ENCODE peak calls at places on chromosomes 7 and 10, in nine cellular contexts. One of them, this sample, is unnamed.

GRCh38 chr7:44473295-44473694 is 17.2 kb downstream of the NUDCD3 start:
- DNase-seq in hepatocyte: peak
- DNase-seq in SK-N-SH: no peak
- DNase-seq in OCI-LY7: no peak
- DNase-seq in GM23248: peak
- DNase-seq in PC-3: peak
- DNase-seq in GM23338: no peak
- DNase-seq in HCT116: no peak
- DNase-seq in MM.1S: no peak
- DNase-seq in this sample: no peak

GRCh38 chr7:142554555-142555532 is 194.4 kb upstream of the PRSS1 start:
- DNase-seq in hepatocyte: no peak
- DNase-seq in SK-N-SH: no peak
- DNase-seq in OCI-LY7: no peak
- DNase-seq in GM23248: peak
- DNase-seq in PC-3: no peak
- DNase-seq in GM23338: no peak
- DNase-seq in HCT116: no peak
- DNase-seq in MM.1S: no peak
- DNase-seq in this sample: no peak

GRCh38 chr10:133458710-133459453 is 5.1 kb downstream of the SCART1 start:
- DNase-seq in hepatocyte: no peak
- DNase-seq in SK-N-SH: no peak
- DNase-seq in OCI-LY7: no peak
- DNase-seq in GM23248: peak
- DNase-seq in PC-3: no peak
- DNase-seq in GM23338: no peak
- DNase-seq in HCT116: no peak
- DNase-seq in MM.1S: no peak
- DNase-seq in this sample: no peak

GRCh38 chr7:43942997-43943701 is 16.9 kb downstream of the UBE2D4 start:
- DNase-seq in hepatocyte: peak
- DNase-seq in SK-N-SH: no peak
- DNase-seq in OCI-LY7: no peak
- DNase-seq in GM23248: peak
- DNase-seq in PC-3: peak
- DNase-seq in GM23338: peak
- DNase-seq in HCT116: no peak
- DNase-seq in MM.1S: no peak
- DNase-seq in this sample: peak

GRCh38 chr10:132554991-132555647 is 17.5 kb downstream of the INPP5A start:
- DNase-seq in hepatocyte: no peak
- DNase-seq in SK-N-SH: no peak
- DNase-seq in OCI-LY7: peak
- DNase-seq in GM23248: no peak
- DNase-seq in PC-3: no peak
- DNase-seq in GM23338: no peak
- DNase-seq in HCT116: no peak
- DNase-seq in MM.1S: no peak
- DNase-seq in this sample: no peak

GRCh38 chr7:90816511-90817142 is 220.5 kb downstream of the CDK14 start:
- DNase-seq in hepatocyte: peak
- DNase-seq in SK-N-SH: peak
- DNase-seq in OCI-LY7: no peak
- DNase-seq in GM23248: peak
- DNase-seq in PC-3: peak
- DNase-seq in GM23338: no peak
- DNase-seq in HCT116: peak
- DNase-seq in MM.1S: peak
- DNase-seq in this sample: no peak

GRCh38 chr10:78944658-78945333 is 124.0 kb upstream of the ZMIZ1 start:
- DNase-seq in hepatocyte: peak
- DNase-seq in SK-N-SH: no peak
- DNase-seq in OCI-LY7: no peak
- DNase-seq in GM23248: peak
- DNase-seq in PC-3: peak
- DNase-seq in GM23338: no peak
- DNase-seq in HCT116: no peak
- DNase-seq in MM.1S: no peak
- DNase-seq in this sample: no peak

GRCh38 chr10:109678857-109679256 is 244.5 kb downstream of the XPNPEP1 start:
- DNase-seq in hepatocyte: no peak
- DNase-seq in SK-N-SH: no peak
- DNase-seq in OCI-LY7: no peak
- DNase-seq in GM23248: no peak
- DNase-seq in PC-3: no peak
- DNase-seq in GM23338: no peak
- DNase-seq in HCT116: no peak
- DNase-seq in MM.1S: no peak
- DNase-seq in this sample: no peak

GRCh38 chr7:150983893-150984368 is 5.8 kb upstream of the KCNH2 start:
- DNase-seq in hepatocyte: peak
- DNase-seq in SK-N-SH: no peak
- DNase-seq in OCI-LY7: peak
- DNase-seq in GM23248: peak
- DNase-seq in PC-3: peak
- DNase-seq in GM23338: peak
- DNase-seq in HCT116: no peak
- DNase-seq in MM.1S: peak
- DNase-seq in this sample: peak

GRCh38 chr10:74079914-74080590 is 70.6 kb downstream of the AP3M1 start:
- DNase-seq in hepatocyte: no peak
- DNase-seq in SK-N-SH: no peak
- DNase-seq in OCI-LY7: no peak
- DNase-seq in GM23248: peak
- DNase-seq in PC-3: peak
- DNase-seq in GM23338: peak
- DNase-seq in HCT116: peak
- DNase-seq in MM.1S: no peak
- DNase-seq in this sample: no peak

GRCh38 chr10:100969175-100970075 is at the start of gene SEMA4G:
- DNase-seq in hepatocyte: peak
- DNase-seq in SK-N-SH: peak
- DNase-seq in OCI-LY7: peak
- DNase-seq in GM23248: peak
- DNase-seq in PC-3: peak
- DNase-seq in GM23338: peak
- DNase-seq in HCT116: peak
- DNase-seq in MM.1S: peak
- DNase-seq in this sample: peak

GRCh38 chr7:44318296-44318695 is 7.1 kb downstream of the CAMK2B start:
- DNase-seq in hepatocyte: no peak
- DNase-seq in SK-N-SH: no peak
- DNase-seq in OCI-LY7: no peak
- DNase-seq in GM23248: no peak
- DNase-seq in PC-3: no peak
- DNase-seq in GM23338: no peak
- DNase-seq in HCT116: no peak
- DNase-seq in MM.1S: no peak
- DNase-seq in this sample: no peak

DNA sequence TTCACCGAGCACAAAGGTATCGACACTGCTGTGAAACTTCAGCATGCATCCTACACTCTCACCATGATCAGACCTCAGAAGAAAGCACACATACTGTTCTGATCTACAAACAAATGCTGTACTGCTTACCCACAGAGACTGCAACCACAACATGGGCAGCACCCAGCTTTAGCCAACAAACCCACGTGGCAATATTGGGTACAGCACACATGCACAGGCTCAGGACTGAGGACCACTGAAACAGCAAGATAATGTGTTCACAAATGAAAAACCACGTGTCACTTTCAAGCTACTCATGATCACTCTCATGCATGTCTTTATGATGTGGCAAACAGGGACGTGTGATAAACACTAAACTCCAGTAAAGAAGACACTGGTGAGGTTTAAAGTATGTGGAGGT is 119.3 kb upstream of the PTN start:
- DNase-seq in hepatocyte: no peak
- DNase-seq in SK-N-SH: no peak
- DNase-seq in OCI-LY7: no peak
- DNase-seq in GM23248: peak
- DNase-seq in PC-3: no peak
- DNase-seq in GM23338: no peak
- DNase-seq in HCT116: no peak
- DNase-seq in MM.1S: no peak
- DNase-seq in this sample: no peak
- H3K4me2 ChIP-seq in hepatocyte: no peak
- H3K4me2 ChIP-seq in SK-N-SH: peak
- H3K4me2 ChIP-seq in OCI-LY7: no peak
- H3K4me2 ChIP-seq in GM23248: peak
- H3K4me2 ChIP-seq in PC-3: no peak
- H3K4me2 ChIP-seq in GM23338: no peak
- H3K4me2 ChIP-seq in HCT116: no peak
- H3K4me2 ChIP-seq in MM.1S: no peak
- H3K4me2 ChIP-seq in this sample: no peak

GRCh38 chr7:32802305-32802910 is 89.2 kb downstream of the KBTBD2 start:
- DNase-seq in hepatocyte: no peak
- DNase-seq in SK-N-SH: no peak
- DNase-seq in OCI-LY7: no peak
- DNase-seq in GM23248: no peak
- DNase-seq in PC-3: no peak
- DNase-seq in GM23338: no peak
- DNase-seq in HCT116: no peak
- DNase-seq in MM.1S: no peak
- DNase-seq in this sample: no peak

GRCh38 chr7:32809347-32809746 is 82.2 kb downstream of the KBTBD2 start:
- DNase-seq in hepatocyte: no peak
- DNase-seq in SK-N-SH: no peak
- DNase-seq in OCI-LY7: no peak
- DNase-seq in GM23248: no peak
- DNase-seq in PC-3: no peak
- DNase-seq in GM23338: no peak
- DNase-seq in HCT116: no peak
- DNase-seq in MM.1S: no peak
- DNase-seq in this sample: no peak

GRCh38 chr7:32803742-32804141 is 87.8 kb downstream of the KBTBD2 start:
- DNase-seq in hepatocyte: no peak
- DNase-seq in SK-N-SH: no peak
- DNase-seq in OCI-LY7: no peak
- DNase-seq in GM23248: no peak
- DNase-seq in PC-3: no peak
- DNase-seq in GM23338: no peak
- DNase-seq in HCT116: no peak
- DNase-seq in MM.1S: no peak
- DNase-seq in this sample: no peak
- TF ChIP-seq EZH2phosphoT487 in hepatocyte: no peak
- TF ChIP-seq EZH2phosphoT487 in SK-N-SH: no peak
- TF ChIP-seq EZH2phosphoT487 in OCI-LY7: no peak
- TF ChIP-seq EZH2phosphoT487 in GM23248: no peak
- TF ChIP-seq EZH2phosphoT487 in PC-3: no peak
- TF ChIP-seq EZH2phosphoT487 in GM23338: no peak
- TF ChIP-seq EZH2phosphoT487 in HCT116: no peak
- TF ChIP-seq EZH2phosphoT487 in MM.1S: no peak
- TF ChIP-seq EZH2phosphoT487 in this sample: no peak

GRCh38 chr10:60429084-60429849 is 39.6 kb upstream of the ANK3 start:
- DNase-seq in hepatocyte: no peak
- DNase-seq in SK-N-SH: no peak
- DNase-seq in OCI-LY7: no peak
- DNase-seq in GM23248: no peak
- DNase-seq in PC-3: no peak
- DNase-seq in GM23338: no peak
- DNase-seq in HCT116: no peak
- DNase-seq in MM.1S: no peak
- DNase-seq in this sample: no peak

GRCh38 chr10:60433684-60434083 is 44.0 kb upstream of the ANK3 start:
- DNase-seq in hepatocyte: no peak
- DNase-seq in SK-N-SH: no peak
- DNase-seq in OCI-LY7: no peak
- DNase-seq in GM23248: peak
- DNase-seq in PC-3: peak
- DNase-seq in GM23338: no peak
- DNase-seq in HCT116: no peak
- DNase-seq in MM.1S: no peak
- DNase-seq in this sample: no peak

GRCh38 chr10:60430836-60431597 is 41.3 kb upstream of the ANK3 start:
- DNase-seq in hepatocyte: no peak
- DNase-seq in SK-N-SH: no peak
- DNase-seq in OCI-LY7: no peak
- DNase-seq in GM23248: no peak
- DNase-seq in PC-3: peak
- DNase-seq in GM23338: no peak
- DNase-seq in HCT116: no peak
- DNase-seq in MM.1S: no peak
- DNase-seq in this sample: no peak

GRCh38 chr10:60430017-60430416 is 40.3 kb upstream of the ANK3 start:
- DNase-seq in hepatocyte: no peak
- DNase-seq in SK-N-SH: no peak
- DNase-seq in OCI-LY7: no peak
- DNase-seq in GM23248: peak
- DNase-seq in PC-3: peak
- DNase-seq in GM23338: no peak
- DNase-seq in HCT116: no peak
- DNase-seq in MM.1S: no peak
- DNase-seq in this sample: no peak

GRCh38 chr10:60434418-60435046 is 44.9 kb upstream of the ANK3 start:
- DNase-seq in hepatocyte: peak
- DNase-seq in SK-N-SH: peak
- DNase-seq in OCI-LY7: peak
- DNase-seq in GM23248: peak
- DNase-seq in PC-3: peak
- DNase-seq in GM23338: peak
- DNase-seq in HCT116: peak
- DNase-seq in MM.1S: peak
- DNase-seq in this sample: peak
- H3K4me2 ChIP-seq in hepatocyte: no peak
- H3K4me2 ChIP-seq in SK-N-SH: no peak
- H3K4me2 ChIP-seq in OCI-LY7: no peak
- H3K4me2 ChIP-seq in GM23248: no peak
- H3K4me2 ChIP-seq in PC-3: no peak
- H3K4me2 ChIP-seq in GM23338: no peak
- H3K4me2 ChIP-seq in HCT116: no peak
- H3K4me2 ChIP-seq in MM.1S: no peak
- H3K4me2 ChIP-seq in this sample: no peak

DNA sequence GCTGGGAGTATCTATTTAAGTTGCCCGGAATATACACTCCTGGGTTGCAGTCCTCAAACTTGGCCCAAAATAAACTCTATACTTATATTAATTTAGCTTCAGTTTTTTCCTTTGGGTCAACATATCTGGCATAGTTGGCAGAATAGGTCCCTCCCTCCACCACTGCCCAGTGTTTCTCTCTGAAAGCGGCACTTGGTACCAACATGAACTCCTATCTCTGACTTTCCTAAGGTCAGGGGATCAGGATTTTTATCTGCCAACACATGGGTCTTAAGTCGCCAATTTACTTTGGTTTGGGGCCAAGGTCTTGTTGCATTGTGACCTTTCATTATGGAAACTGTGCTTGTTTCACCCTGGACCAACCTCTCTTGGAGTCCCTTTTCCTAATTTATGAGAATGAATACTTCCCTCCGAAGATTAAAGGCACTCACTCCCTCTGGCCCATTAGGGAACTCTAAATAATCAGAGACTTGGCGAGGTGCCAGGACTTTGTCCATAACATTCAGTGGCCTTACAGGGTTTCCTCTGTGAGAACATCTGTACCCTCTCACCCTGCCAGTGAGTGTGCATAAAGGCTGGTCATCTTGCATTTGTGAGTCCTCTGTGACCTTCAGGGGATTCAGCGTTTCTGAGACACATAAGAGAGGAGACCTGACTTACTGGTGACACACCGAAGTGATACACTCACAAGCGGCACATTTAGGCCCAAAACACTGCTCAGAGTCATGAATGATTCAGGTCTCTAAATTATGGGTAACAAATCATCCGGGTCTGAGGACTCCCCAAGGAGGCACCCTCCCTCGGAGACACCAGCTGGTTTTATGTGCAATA is 19.7 kb upstream of the FKBP9 start:
- DNase-seq in hepatocyte: peak
- DNase-seq in SK-N-SH: peak
- DNase-seq in OCI-LY7: no peak
- DNase-seq in GM23248: peak
- DNase-seq in PC-3: no peak
- DNase-seq in GM23338: no peak
- DNase-seq in HCT116: no peak
- DNase-seq in MM.1S: no peak
- DNase-seq in this sample: no peak
- TF ChIP-seq EZH2phosphoT487 in hepatocyte: no peak
- TF ChIP-seq EZH2phosphoT487 in SK-N-SH: no peak
- TF ChIP-seq EZH2phosphoT487 in OCI-LY7: no peak
- TF ChIP-seq EZH2phosphoT487 in GM23248: no peak
- TF ChIP-seq EZH2phosphoT487 in PC-3: no peak
- TF ChIP-seq EZH2phosphoT487 in GM23338: no peak
- TF ChIP-seq EZH2phosphoT487 in HCT116: no peak
- TF ChIP-seq EZH2phosphoT487 in MM.1S: no peak
- TF ChIP-seq EZH2phosphoT487 in this sample: no peak

This sample was measured in neural progenitor cell.